ENCODE peak calls at places on chromosome 11, in six cellular contexts. G is left cardiac atrium; I is left ventricle myocardium superior; W is activated T-helper 17 cell treated with anti-CD3 and anti-CD28 coated beads, Interleukin-2, amount 50 U/mL, for 72 hours; Q is body of pancreas; O is Panc1. J is an unnamed sample.

GRCh38 chr11:37695283-37695682 is 1097.2 kb upstream of the RAG2 start:
- ATAC-seq in W (no peak), G (no peak), I (no peak), O (no peak), Q (no peak), J (no peak)

GRCh38 chr11:84947970-84948600 is 679.1 kb downstream of the DLG2 start:
- ATAC-seq in O (no peak), G (peak; percentile 76), Q (no peak), I (peak; percentile 70), W (no peak), J (no peak)

GRCh38 chr11:112024178-112024777 is 930 bp upstream of the DLAT start:
- ATAC-seq in W (no peak), I (peak; percentile 9), O (no peak), G (peak; percentile 15), Q (no peak), J (no peak)

GRCh38 chr11:72328366-72329224 is 84.6 kb upstream of the PHOX2A start:
- ATAC-seq in W (no peak), O (peak; percentile 64), I (peak; percentile 41), G (peak; percentile 29), Q (no peak), J (peak; percentile 65)

GRCh38 chr11:34629711-34630110 is 8.8 kb downstream of the EHF start:
- ATAC-seq in Q (no peak), I (no peak), O (no peak), G (no peak), W (no peak), J (no peak)

GRCh38 chr11:22802861-22803260 is 26.7 kb downstream of the SVIP start:
- ATAC-seq in G (no peak), Q (no peak), W (no peak), I (no peak), O (no peak), J (no peak)

GRCh38 chr11:120350637-120351036 is 14.4 kb downstream of the ARHGEF12 start:
- ATAC-seq in O (no peak), W (no peak), Q (no peak), I (no peak), G (no peak), J (no peak)

GRCh38 chr11:123137496-123138270 is 57.4 kb downstream of the CLMP start:
- ATAC-seq in Q (peak; percentile 66), I (peak; percentile 96), O (no peak), W (no peak), G (peak; percentile 94), J (peak; percentile 93)

GRCh38 chr11:79021601-79022000 is 419.2 kb downstream of the TENM4 start:
- ATAC-seq in G (no peak), I (no peak), O (no peak), Q (no peak), W (no peak), J (no peak)

GRCh38 chr11:117019871-117020270 is 78.4 kb downstream of the SIK3 start:
- ATAC-seq in W (peak; percentile 39), O (no peak), Q (no peak), I (no peak), G (no peak), J (no peak)

GRCh38 chr11:128549256-128549944 is 38.0 kb downstream of the ETS1 start:
- ATAC-seq in I (peak; percentile 64), W (no peak), Q (peak; percentile 16), G (peak; percentile 62), O (no peak), J (no peak)

J was measured in SK-N-SH treated with all-trans-retinoic acid at 6 μM for 48 hours.